ENCODE peak calls at places on chromosomes 12 and 14, in five cellular contexts. One of them, this sample, is unnamed.
A peak's percentile ranks its signal among the peaks of the same experiment; 100 is the strongest.

GRCh38 chr12:89160716-89161123 is 191.6 kb downstream of the DUSP6 start:
- DNase-seq in M059J: peak; percentile 91
- DNase-seq in NCI-H2081: no peak
- DNase-seq in EL: peak; percentile 87
- DNase-seq in HT-29: no peak
- DNase-seq in this sample: no peak

GRCh38 chr12:4107436-4107878 is 166.1 kb upstream of the CCND2 start:
- DNase-seq in M059J: peak; percentile 52
- DNase-seq in NCI-H2081: no peak
- DNase-seq in EL: peak; percentile 54
- DNase-seq in HT-29: peak; percentile 64
- DNase-seq in this sample: peak; percentile 71

GRCh38 chr12:17928708-17929366 is 161.2 kb downstream of the RERGL start:
- DNase-seq in M059J: peak; percentile 65
- DNase-seq in NCI-H2081: peak; percentile 57
- DNase-seq in EL: peak; percentile 87
- DNase-seq in HT-29: peak; percentile 61
- DNase-seq in this sample: no peak

GRCh38 chr12:58601529-58601928 is 318.8 kb downstream of the LRIG3 start:
- DNase-seq in M059J: no peak
- DNase-seq in NCI-H2081: no peak
- DNase-seq in EL: no peak
- DNase-seq in HT-29: peak; percentile 8
- DNase-seq in this sample: no peak

GRCh38 chr14:64501326-64502171 is 2.1 kb downstream of the ZBTB25 start:
- DNase-seq in M059J: peak; percentile 97
- DNase-seq in NCI-H2081: peak; percentile 47
- DNase-seq in EL: peak; percentile 89
- DNase-seq in HT-29: peak; percentile 60
- DNase-seq in this sample: no peak

GRCh38 chr12:97862072-97862471 is 399.5 kb downstream of the RMST start:
- DNase-seq in M059J: no peak
- DNase-seq in NCI-H2081: no peak
- DNase-seq in EL: no peak
- DNase-seq in HT-29: no peak
- DNase-seq in this sample: no peak

GRCh38 chr12:120085920-120086319 is 30.6 kb downstream of the RAB35 start:
- DNase-seq in M059J: no peak
- DNase-seq in NCI-H2081: no peak
- DNase-seq in EL: no peak
- DNase-seq in HT-29: no peak
- DNase-seq in this sample: no peak

GRCh38 chr14:104676694-104677505 is 12.5 kb upstream of the INF2 start:
- DNase-seq in M059J: no peak
- DNase-seq in NCI-H2081: no peak
- DNase-seq in EL: no peak
- DNase-seq in HT-29: peak; percentile 33
- DNase-seq in this sample: no peak

GRCh38 chr12:34406228-34406995 is 384.1 kb downstream of the ALG10 start:
- DNase-seq in M059J: no peak
- DNase-seq in NCI-H2081: no peak
- DNase-seq in EL: no peak
- DNase-seq in HT-29: no peak
- DNase-seq in this sample: peak; percentile 2

GRCh38 chr14:31070431-31070830 is 44.3 kb upstream of the STRN3 start:
- DNase-seq in M059J: peak; percentile 91
- DNase-seq in NCI-H2081: no peak
- DNase-seq in EL: peak; percentile 91
- DNase-seq in HT-29: no peak
- DNase-seq in this sample: no peak

GRCh38 chr14:100691395-100692025 is 35.2 kb upstream of the DLK1 start:
- DNase-seq in M059J: peak; percentile 60
- DNase-seq in NCI-H2081: peak; percentile 92
- DNase-seq in EL: no peak
- DNase-seq in HT-29: no peak
- DNase-seq in this sample: no peak